ENCODE peak calls at places on chromosomes 6 and 20, in ten cellular contexts. U is adrenal gland, F is uterus, B is ovary, I is suprapubic skin, D is body of pancreas, O is transverse colon, H is right lobe of liver, J is IMR-90, C is prostate gland. T is an unnamed sample. For H3K36me3, the result is how much of the 10 kb centered on the place peaks cover.

GRCh38 chr6:111653961-111654360 is 48.3 kb upstream of the TRAF3IP2 start:
- DNase-seq in U (no peak), F (no peak), B (no peak), I (no peak), D (no peak), O (no peak), H (no peak), J (no peak), C (peak), T (no peak)

GRCh38 chr20:8131598-8132014 is 460 bp upstream of the PLCB1 start:
- DNase-seq in U (no peak), F (no peak), B (no peak), I (no peak), D (no peak), O (no peak), H (no peak), J (peak), C (peak), T (no peak)

GRCh38 chr20:37867289-37868195 is 35.4 kb upstream of the VSTM2L start:
- DNase-seq in U (no peak), F (no peak), B (no peak), I (no peak), D (no peak), O (no peak), H (peak), J (no peak), C (peak), T (no peak)

GRCh38 chr6:131063764-131064272 is 773 bp upstream of the EPB41L2 start:
- DNase-seq in U (peak), F (peak), B (no peak), I (no peak), D (peak), O (no peak), H (no peak), J (no peak), C (no peak), T (peak)

GRCh38 chr20:10555865-10556308 is 117.9 kb downstream of the JAG1 start:
- DNase-seq in U (no peak), F (no peak), B (no peak), I (no peak), D (no peak), O (no peak), H (no peak), J (peak), C (no peak), T (no peak)

GRCh38 chr20:57414867-57415592 is 23.8 kb downstream of the RBM38 start:
- DNase-seq in U (no peak), F (peak), B (no peak), I (no peak), D (no peak), O (no peak), H (no peak), J (peak), C (no peak), T (no peak)

GRCh38 chr6:154649723-154650122 is 83.5 kb upstream of the SCAF8 start:
- DNase-seq in U (no peak), F (no peak), B (no peak), I (no peak), D (no peak), O (no peak), H (no peak), J (no peak), C (no peak), T (no peak)

GRCh38 chr6:72554761-72555221 is 67.1 kb upstream of the KCNQ5 start:
- DNase-seq in U (no peak), F (no peak), B (no peak), I (no peak), D (no peak), O (no peak), H (no peak), J (peak), C (no peak), T (peak)

GRCh38 chr6:30075094-30075986 is at the start of gene RNF39:
- DNase-seq in U (no peak), F (no peak), B (no peak), I (no peak), D (no peak), O (peak), H (no peak), J (no peak), C (peak), T (no peak)

GRCh38 chr6:6825153-6825847 is 236.8 kb downstream of the LY86 start:
- DNase-seq in U (no peak), F (no peak), B (no peak), I (no peak), D (no peak), O (peak), H (no peak), J (no peak), C (no peak), T (no peak)

GRCh38 chr20:44092551-44093248 is 94.3 kb downstream of the JPH2 start:
- DNase-seq in U (peak), F (no peak), B (no peak), I (no peak), D (no peak), O (no peak), H (no peak), J (peak), C (no peak), T (no peak)

GRCh38 chr6:51352506-51353029 is 533.9 kb downstream of the TFAP2B start:
- DNase-seq in U (no peak), F (no peak), B (no peak), I (no peak), D (no peak), O (no peak), H (no peak), J (no peak), C (no peak), T (no peak)

GRCh38 chr20:43824699-43825402 is 89.8 kb upstream of the TOX2 start:
- DNase-seq in U (no peak), F (no peak), B (no peak), I (no peak), D (peak), O (no peak), H (peak), J (peak), C (no peak), T (no peak)

GRCh38 chr6:101386982-101387381 is 6.5 kb upstream of the GRIK2 start:
- DNase-seq in U (no peak), F (no peak), B (no peak), I (no peak), D (no peak), O (no peak), H (no peak), J (no peak), C (no peak), T (no peak)

GRCh38 chr6:28142446-28142845 is 763 bp downstream of the ZKSCAN8 start:
- DNase-seq in U (no peak), F (no peak), B (no peak), I (no peak), D (no peak), O (no peak), H (no peak), J (peak), C (no peak), T (no peak)

GRCh38 chr20:44961024-44961866 is 1.0 kb upstream of the TOMM34 start:
- DNase-seq in U (no peak), F (no peak), B (no peak), I (no peak), D (no peak), O (no peak), H (no peak), J (peak), C (no peak), T (no peak)

GRCh38 chr6:92174398-92175073 is 1244.8 kb downstream of the EPHA7 start:
- DNase-seq in U (no peak), F (no peak), B (no peak), I (no peak), D (no peak), O (no peak), H (no peak), J (no peak), C (no peak), T (no peak)

GRCh38 chr6:8063762-8064637 is at the start of gene BLOC1S5:
- DNase-seq in U (peak), F (peak), B (peak), I (peak), D (peak), O (peak), H (peak), J (peak), C (peak), T (peak)

GRCh38 chr6:8064638-8065518 is 689 bp upstream of the BLOC1S5 start:
- DNase-seq in U (no peak), F (no peak), B (no peak), I (no peak), D (no peak), O (no peak), H (no peak), J (no peak), C (no peak), T (no peak)

GRCh38 chr6:8065519-8065911 is 1.3 kb upstream of the BLOC1S5 start:
- DNase-seq in U (no peak), F (no peak), B (no peak), I (no peak), D (no peak), O (no peak), H (no peak), J (peak), C (no peak), T (no peak)

GRCh38 chr6:8069887-8070286 is 5.7 kb upstream of the BLOC1S5 start:
- DNase-seq in U (no peak), F (no peak), B (no peak), I (no peak), D (no peak), O (no peak), H (no peak), J (no peak), C (no peak), T (no peak)

GRCh38 chr6:8066108-8066507 is 1.9 kb upstream of the BLOC1S5 start:
- DNase-seq in U (no peak), F (no peak), B (no peak), I (no peak), D (no peak), O (no peak), H (no peak), J (no peak), C (no peak), T (no peak)
- TF ChIP-seq POLR2A in U (no peak), F (no peak), B (no peak), I (no peak), D (no peak), O (no peak), H (no peak), J (no peak), C (no peak), T (no peak)

GRCh38 chr6:140915001-140915950 is 1217.4 kb upstream of the GJE1 start:
- DNase-seq in U (no peak), F (no peak), B (no peak), I (no peak), D (no peak), O (no peak), H (no peak), J (no peak), C (no peak), T (no peak)
- TF ChIP-seq CTCF in U (no peak), F (no peak), B (peak), I (no peak), D (no peak), O (no peak), H (no peak), J (no peak), C (no peak), T (no peak)

DNA sequence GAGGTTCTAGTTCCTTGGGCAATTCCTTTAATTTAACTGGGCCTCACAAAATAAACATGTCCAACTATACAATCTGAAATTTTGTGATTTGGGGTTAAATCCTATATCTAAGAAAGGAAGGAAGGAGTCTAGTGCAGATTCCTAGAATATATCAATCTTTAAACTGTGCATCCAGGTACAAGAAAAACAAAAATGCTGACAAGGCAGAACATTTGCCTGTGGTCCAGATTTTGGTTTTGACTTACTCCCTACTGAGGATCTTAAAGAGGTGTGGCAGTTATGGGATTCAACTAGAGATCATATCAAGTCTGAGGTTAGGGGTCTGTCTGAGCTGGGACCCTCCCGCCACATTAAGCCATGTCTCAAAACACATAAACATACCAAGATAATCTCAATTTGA is 17.7 kb upstream of the COX7A2 start:
- DNase-seq in U (no peak), F (no peak), B (no peak), I (no peak), D (no peak), O (no peak), H (no peak), J (no peak), C (no peak), T (no peak)
- H3K36me3 ChIP-seq in U (under half), F (under half), B (under half), I (under half), D (under half), O (under half), H (under half), J (under half), C (under half), T (under half)

GRCh38 chr6:122890250-122890649 is 101.2 kb downstream of the SMPDL3A start:
- DNase-seq in U (no peak), F (no peak), B (no peak), I (no peak), D (no peak), O (no peak), H (no peak), J (no peak), C (no peak), T (no peak)

GRCh38 chr6:122894791-122895190 is 101.2 kb upstream of the CLVS2 start:
- DNase-seq in U (no peak), F (no peak), B (no peak), I (no peak), D (no peak), O (no peak), H (no peak), J (no peak), C (no peak), T (no peak)
- TF ChIP-seq POLR2A in U (no peak), F (no peak), B (no peak), I (no peak), D (no peak), O (no peak), H (no peak), J (no peak), C (no peak), T (no peak)